ENCODE peak calls at places on chromosome 3, in ten cellular contexts. J is OCI-LY7; A is ascending aorta; C is psoas muscle; N is esophagus muscularis mucosa; W is MM.1S; P is CD8-positive, alpha-beta memory T cell; M is left lung; F is mesenchymal stem cell; Z is A549. R is an unnamed sample.
A peak's percentile ranks its signal among the peaks of the same experiment; 100 is the strongest.

GRCh38 chr3:16205156-16205870 is 30.8 kb downstream of the GALNT15 start:
- DNase-seq in C (no peak), P (no peak), N (no peak), Z (no peak), F (no peak), W (no peak), M (no peak), A (no peak), J (no peak), R (no peak)

GRCh38 chr3:159852821-159853505 is 135.7 kb upstream of the IL12A start:
- DNase-seq in N (no peak), Z (no peak), P (no peak), A (peak; percentile 11), J (no peak), W (peak; percentile 55), M (peak; percentile 83), C (peak; percentile 84), F (peak; percentile 82), R (no peak)

GRCh38 chr3:127373701-127374625 is 86.1 kb upstream of the PRR20G start:
- DNase-seq in F (no peak), A (no peak), Z (no peak), C (no peak), M (no peak), N (no peak), W (no peak), P (no peak), J (peak; percentile 18), R (no peak)

GRCh38 chr3:195182470-195182795 is 88.5 kb downstream of the XXYLT1 start:
- DNase-seq in P (no peak), N (no peak), F (peak; percentile 92), C (no peak), M (no peak), A (no peak), Z (no peak), J (no peak), W (no peak), R (no peak)

GRCh38 chr3:122727279-122727678 is 46.6 kb downstream of the PARP14 start:
- DNase-seq in W (no peak), P (no peak), N (no peak), F (no peak), C (no peak), Z (no peak), A (no peak), M (no peak), J (no peak), R (no peak)

GRCh38 chr3:30263921-30264313 is 342.5 kb upstream of the TGFBR2 start:
- DNase-seq in N (no peak), M (no peak), C (no peak), Z (no peak), J (peak; percentile 2), W (no peak), F (no peak), A (no peak), P (no peak), R (no peak)

GRCh38 chr3:49357466-49358216 is 512 bp downstream of the GPX1 start:
- DNase-seq in Z (peak; percentile 46), F (peak; percentile 98), W (no peak), A (no peak), C (peak; percentile 62), P (peak; percentile 34), J (peak; percentile 32), N (no peak), M (peak; percentile 87), R (peak; percentile 44)

GRCh38 chr3:69250014-69250413 is 127.6 kb upstream of the LMOD3 start:
- DNase-seq in C (no peak), F (peak; percentile 77), P (peak; percentile 3), W (no peak), M (no peak), N (no peak), A (no peak), Z (peak; percentile 18), J (no peak), R (peak; percentile 25)

GRCh38 chr3:45994661-45995369 is 809 bp downstream of the FYCO1 start:
- DNase-seq in J (peak; percentile 38), F (no peak), N (no peak), Z (no peak), M (no peak), P (peak; percentile 64), W (no peak), C (no peak), A (no peak), R (peak; percentile 27)

GRCh38 chr3:71208273-71209095 is 375.0 kb downstream of the FOXP1 start:
- DNase-seq in C (no peak), W (no peak), N (no peak), M (no peak), A (no peak), Z (peak; percentile 93), J (no peak), P (no peak), F (peak; percentile 85), R (no peak)

GRCh38 chr3:36244728-36245127 is 135.6 kb upstream of the STAC start:
- DNase-seq in W (no peak), F (no peak), C (no peak), M (no peak), P (no peak), N (no peak), A (no peak), J (no peak), Z (no peak), R (no peak)

DNA sequence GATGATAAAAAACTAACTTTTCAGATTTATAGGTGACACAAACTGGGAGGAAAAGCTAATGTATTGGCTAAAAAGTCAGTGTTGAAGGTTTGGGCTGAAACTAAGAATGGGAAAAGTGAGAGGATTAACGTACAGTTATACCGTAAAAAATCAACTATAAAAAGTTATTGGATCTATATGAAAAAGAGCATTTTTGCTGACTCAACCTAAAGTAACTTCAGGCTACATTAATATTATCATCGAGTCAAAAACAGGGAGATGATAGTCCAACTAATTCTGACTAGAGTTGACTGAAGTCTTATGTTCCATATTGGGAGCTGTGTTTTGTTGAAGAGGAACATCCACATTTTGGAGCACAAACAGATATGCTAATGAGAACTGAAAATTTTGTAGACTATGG is 19.9 kb downstream of the ZNF654 start:
- DNase-seq in A (no peak), P (no peak), Z (no peak), J (no peak), C (no peak), W (no peak), M (no peak), F (no peak), N (no peak), R (no peak)
- H3K9me3 ChIP-seq in A (no peaks in the 10 kb centered on the region), P (no peaks in the 10 kb centered on the region), Z (no peaks in the 10 kb centered on the region), J (no peaks in the 10 kb centered on the region), C (no peaks in the 10 kb centered on the region), W (no peaks in the 10 kb centered on the region), M (no peaks in the 10 kb centered on the region), F (peaks cover 5% of the 10 kb centered on the region), N (no peaks in the 10 kb centered on the region), R (no peaks in the 10 kb centered on the region)

GRCh38 chr3:43330981-43331380 is 44.6 kb downstream of the SNRK start:
- DNase-seq in M (no peak), C (no peak), Z (no peak), P (no peak), W (no peak), F (peak; percentile 38), A (no peak), N (no peak), J (no peak), R (no peak)

GRCh38 chr3:43341788-43342187 is 55.4 kb downstream of the SNRK start:
- DNase-seq in J (no peak), M (no peak), P (no peak), C (no peak), A (no peak), N (no peak), Z (no peak), F (no peak), W (no peak), R (no peak)

GRCh38 chr3:43338295-43338694 is 52.0 kb downstream of the SNRK start:
- DNase-seq in N (no peak), Z (peak; percentile 32), J (peak; percentile 23), F (peak; percentile 25), C (no peak), A (no peak), W (no peak), P (no peak), M (no peak), R (no peak)

GRCh38 chr3:43340403-43340802 is 54.1 kb downstream of the SNRK start:
- DNase-seq in F (no peak), N (no peak), M (no peak), Z (no peak), W (no peak), A (no peak), C (no peak), P (no peak), J (no peak), R (no peak)

GRCh38 chr3:43335799-43336198 is 49.5 kb downstream of the SNRK start:
- DNase-seq in Z (no peak), W (no peak), C (no peak), J (no peak), N (no peak), A (no peak), F (no peak), M (no peak), P (no peak), R (no peak)
- H3K9me3 ChIP-seq in Z (peaks cover 33% of the 10 kb centered on the region), W (peaks cover 7% of the 10 kb centered on the region), C (peaks cover 33% of the 10 kb centered on the region), J (peaks cover 26% of the 10 kb centered on the region), N (peaks cover 45% of the 10 kb centered on the region), A (peaks cover 21% of the 10 kb centered on the region), F (peaks cover 64% of the 10 kb centered on the region), M (peaks cover 42% of the 10 kb centered on the region), P (peaks cover 24% of the 10 kb centered on the region), R (peaks cover 3% of the 10 kb centered on the region)

GRCh38 chr3:164144824-164145223 is 933.5 kb downstream of the SI start:
- DNase-seq in M (no peak), A (no peak), F (no peak), C (no peak), P (no peak), N (no peak), J (no peak), Z (no peak), W (no peak), R (no peak)
- H3K9me3 ChIP-seq in M (peaks cover 57% of the 10 kb centered on the region), A (no peaks in the 10 kb centered on the region), F (peaks cover 53% of the 10 kb centered on the region), C (no peaks in the 10 kb centered on the region), P (no peaks in the 10 kb centered on the region), N (peaks cover 18% of the 10 kb centered on the region), J (peaks cover 20% of the 10 kb centered on the region), Z (peaks cover 2% of the 10 kb centered on the region), W (no peaks in the 10 kb centered on the region), R (no peaks in the 10 kb centered on the region)

GRCh38 chr3:148584438-148584837 is 113.3 kb upstream of the AGTR1 start:
- DNase-seq in N (no peak), Z (no peak), A (no peak), J (no peak), P (no peak), M (no peak), F (no peak), C (no peak), W (no peak), R (no peak)

GRCh38 chr3:148591525-148591924 is 106.2 kb upstream of the AGTR1 start:
- DNase-seq in A (no peak), C (no peak), N (no peak), F (no peak), Z (no peak), W (no peak), P (no peak), J (no peak), M (no peak), R (no peak)

GRCh38 chr3:148585671-148586379 is 111.9 kb upstream of the AGTR1 start:
- DNase-seq in P (no peak), F (no peak), C (no peak), Z (no peak), M (no peak), J (no peak), N (no peak), W (no peak), A (no peak), R (no peak)

GRCh38 chr3:148583793-148584192 is 113.9 kb upstream of the AGTR1 start:
- DNase-seq in F (no peak), Z (no peak), A (no peak), N (no peak), W (no peak), P (no peak), M (no peak), J (no peak), C (no peak), R (no peak)

GRCh38 chr3:148588291-148588690 is 109.4 kb upstream of the AGTR1 start:
- DNase-seq in Z (no peak), C (no peak), W (no peak), N (no peak), F (no peak), M (no peak), J (no peak), A (no peak), P (no peak), R (no peak)
- H3K9me3 ChIP-seq in Z (no peaks in the 10 kb centered on the region), C (no peaks in the 10 kb centered on the region), W (no peaks in the 10 kb centered on the region), N (no peaks in the 10 kb centered on the region), F (no peaks in the 10 kb centered on the region), M (peaks cover 5% of the 10 kb centered on the region), J (no peaks in the 10 kb centered on the region), A (no peaks in the 10 kb centered on the region), P (no peaks in the 10 kb centered on the region), R (no peaks in the 10 kb centered on the region)

R was measured in T-helper 17 cell.